ENCODE peak calls at places on chromosomes 16 and 17, in four cellular contexts. One of them, this sample, is unnamed. For H3K9me3, the result is how much of the 10 kb centered on the place peaks cover.

GRCh38 chr16:11134722-11135121 is 121.3 kb downstream of the SOCS1 start:
- DNase-seq in body of pancreas: no peak
- DNase-seq in heart right ventricle: no peak
- DNase-seq in BE2C: no peak
- DNase-seq in this sample: no peak

GRCh38 chr17:52106638-52107261 is 51.8 kb downstream of the CA10 start:
- DNase-seq in body of pancreas: peak
- DNase-seq in heart right ventricle: peak
- DNase-seq in BE2C: peak
- DNase-seq in this sample: no peak

GRCh38 chr16:24036614-24037013 is 200.8 kb downstream of the PRKCB start:
- DNase-seq in body of pancreas: peak
- DNase-seq in heart right ventricle: peak
- DNase-seq in BE2C: peak
- DNase-seq in this sample: no peak

GRCh38 chr17:266701-267656 is 85.5 kb upstream of the DOC2B start:
- DNase-seq in BE2C: no peak
- DNase-seq in heart right ventricle: peak
- DNase-seq in body of pancreas: peak
- DNase-seq in this sample: peak

GRCh38 chr16:10597184-10597583 is 16.8 kb upstream of the EMP2 start:
- DNase-seq in BE2C: no peak
- DNase-seq in heart right ventricle: no peak
- DNase-seq in body of pancreas: no peak
- DNase-seq in this sample: no peak

GRCh38 chr16:50267651-50268050 is 1.3 kb downstream of the ADCY7 start:
- DNase-seq in heart right ventricle: no peak
- DNase-seq in body of pancreas: no peak
- DNase-seq in BE2C: peak
- DNase-seq in this sample: no peak

GRCh38 chr17:2837147-2837561 is 40.9 kb downstream of the RAP1GAP2 start:
- DNase-seq in heart right ventricle: no peak
- DNase-seq in BE2C: no peak
- DNase-seq in body of pancreas: no peak
- DNase-seq in this sample: no peak

GRCh38 chr16:31182391-31182790 is 2.5 kb downstream of the FUS start:
- DNase-seq in body of pancreas: no peak
- DNase-seq in heart right ventricle: no peak
- DNase-seq in BE2C: no peak
- DNase-seq in this sample: no peak

GRCh38 chr17:58525239-58525638 is 10.8 kb upstream of the MTMR4 start:
- DNase-seq in heart right ventricle: peak
- DNase-seq in body of pancreas: peak
- DNase-seq in BE2C: no peak
- DNase-seq in this sample: peak

GRCh38 chr16:67761924-67762323 is 42.8 kb upstream of the GFOD2 start:
- DNase-seq in body of pancreas: no peak
- DNase-seq in BE2C: no peak
- DNase-seq in heart right ventricle: no peak
- DNase-seq in this sample: no peak

GRCh38 chr17:80166446-80166845 is 3.4 kb upstream of the CARD14 start:
- DNase-seq in body of pancreas: no peak
- DNase-seq in BE2C: no peak
- DNase-seq in heart right ventricle: no peak
- DNase-seq in this sample: no peak

GRCh38 chr17:40190197-40191021 is 13.1 kb downstream of the RAPGEFL1 start:
- DNase-seq in heart right ventricle: no peak
- DNase-seq in body of pancreas: no peak
- DNase-seq in BE2C: peak
- DNase-seq in this sample: no peak

GRCh38 chr17:76262732-76263344 is 2.3 kb upstream of the UBALD2 start:
- DNase-seq in BE2C: no peak
- DNase-seq in body of pancreas: peak
- DNase-seq in heart right ventricle: no peak
- DNase-seq in this sample: no peak

GRCh38 chr16:85729907-85730465 is 20.9 kb downstream of the C16orf74 start:
- DNase-seq in body of pancreas: no peak
- DNase-seq in BE2C: no peak
- DNase-seq in heart right ventricle: no peak
- DNase-seq in this sample: no peak

GRCh38 chr16:46862555-46863447 is 21.4 kb upstream of the GPT2 start:
- DNase-seq in body of pancreas: no peak
- DNase-seq in heart right ventricle: no peak
- DNase-seq in BE2C: no peak
- DNase-seq in this sample: no peak

GRCh38 chr16:86563489-86564345 is 2.9 kb upstream of the FOXC2 start:
- DNase-seq in BE2C: peak
- DNase-seq in heart right ventricle: peak
- DNase-seq in body of pancreas: peak
- DNase-seq in this sample: peak

GRCh38 chr17:45718791-45719190 is 65.3 kb upstream of the CRHR1 start:
- DNase-seq in heart right ventricle: no peak
- DNase-seq in body of pancreas: no peak
- DNase-seq in BE2C: no peak
- DNase-seq in this sample: no peak

GRCh38 chr16:50500171-50500874 is 47.9 kb upstream of the NKD1 start:
- DNase-seq in heart right ventricle: no peak
- DNase-seq in body of pancreas: no peak
- DNase-seq in BE2C: no peak
- DNase-seq in this sample: no peak

GRCh38 chr16:72241930-72242329 is 70.0 kb upstream of the PMFBP1 start:
- DNase-seq in body of pancreas: peak
- DNase-seq in BE2C: peak
- DNase-seq in heart right ventricle: no peak
- DNase-seq in this sample: no peak

GRCh38 chr16:10168258-10168657 is 14.0 kb downstream of the GRIN2A start:
- DNase-seq in body of pancreas: no peak
- DNase-seq in BE2C: no peak
- DNase-seq in heart right ventricle: no peak
- DNase-seq in this sample: no peak

GRCh38 chr17:44736551-44737240 is 22.1 kb upstream of the ADAM11 start:
- DNase-seq in body of pancreas: no peak
- DNase-seq in BE2C: no peak
- DNase-seq in heart right ventricle: no peak
- DNase-seq in this sample: no peak

GRCh38 chr17:62592305-62593099 is 35.0 kb upstream of the MRC2 start:
- DNase-seq in body of pancreas: no peak
- DNase-seq in BE2C: no peak
- DNase-seq in heart right ventricle: no peak
- DNase-seq in this sample: no peak

GRCh38 chr16:9644258-9644657 is 538.0 kb downstream of the GRIN2A start:
- DNase-seq in heart right ventricle: no peak
- DNase-seq in BE2C: no peak
- DNase-seq in body of pancreas: no peak
- DNase-seq in this sample: no peak

GRCh38 chr16:29915590-29916247 is 10.3 kb downstream of the KCTD13 start:
- DNase-seq in BE2C: no peak
- DNase-seq in heart right ventricle: no peak
- DNase-seq in body of pancreas: no peak
- DNase-seq in this sample: no peak

GRCh38 chr17:77700165-77700881 is 258.2 kb upstream of the TNRC6C start:
- DNase-seq in body of pancreas: no peak
- DNase-seq in heart right ventricle: no peak
- DNase-seq in BE2C: no peak
- DNase-seq in this sample: no peak

GRCh38 chr17:34312080-34312479 is 7.2 kb upstream of the CCL8 start:
- DNase-seq in heart right ventricle: no peak
- DNase-seq in BE2C: no peak
- DNase-seq in body of pancreas: no peak
- DNase-seq in this sample: no peak

GRCh38 chr17:70187383-70187782 is 18.1 kb downstream of the KCNJ2 start:
- DNase-seq in heart right ventricle: no peak
- DNase-seq in BE2C: no peak
- DNase-seq in body of pancreas: no peak
- DNase-seq in this sample: no peak

GRCh38 chr16:55478827-55479559 is at the start of gene MMP2:
- DNase-seq in body of pancreas: no peak
- DNase-seq in heart right ventricle: peak
- DNase-seq in BE2C: peak
- DNase-seq in this sample: peak

GRCh38 chr16:89732142-89732917 is 11.0 kb downstream of the ZNF276 start:
- DNase-seq in BE2C: no peak
- DNase-seq in body of pancreas: no peak
- DNase-seq in heart right ventricle: no peak
- DNase-seq in this sample: no peak

GRCh38 chr17:2594657-2595085 is 1.2 kb downstream of the PAFAH1B1 start:
- DNase-seq in BE2C: no peak
- DNase-seq in heart right ventricle: no peak
- DNase-seq in body of pancreas: no peak
- DNase-seq in this sample: no peak

GRCh38 chr17:7249830-7250229 is 1.7 kb downstream of the CTDNEP1 start:
- DNase-seq in BE2C: no peak
- DNase-seq in heart right ventricle: no peak
- DNase-seq in body of pancreas: no peak
- DNase-seq in this sample: no peak

GRCh38 chr17:15955793-15956541 is 11.0 kb downstream of the ADORA2B start:
- DNase-seq in heart right ventricle: no peak
- DNase-seq in BE2C: no peak
- DNase-seq in body of pancreas: no peak
- DNase-seq in this sample: no peak

GRCh38 chr16:89409161-89409711 is 81.1 kb downstream of the ANKRD11 start:
- DNase-seq in BE2C: no peak
- DNase-seq in body of pancreas: no peak
- DNase-seq in heart right ventricle: no peak
- DNase-seq in this sample: no peak

GRCh38 chr17:77681820-77682219 is 276.7 kb upstream of the TNRC6C start:
- DNase-seq in BE2C: peak
- DNase-seq in heart right ventricle: peak
- DNase-seq in body of pancreas: peak
- DNase-seq in this sample: peak

GRCh38 chr17:44872131-44872768 is 24.6 kb downstream of the HIGD1B start:
- DNase-seq in BE2C: no peak
- DNase-seq in heart right ventricle: peak
- DNase-seq in body of pancreas: no peak
- DNase-seq in this sample: peak

GRCh38 chr17:57953703-57954420 is 1.4 kb downstream of the CUEDC1 start:
- DNase-seq in body of pancreas: no peak
- DNase-seq in BE2C: no peak
- DNase-seq in heart right ventricle: no peak
- DNase-seq in this sample: peak

GRCh38 chr17:30570191-30570590 is 93.0 kb downstream of the GOSR1 start:
- DNase-seq in body of pancreas: no peak
- DNase-seq in heart right ventricle: no peak
- DNase-seq in BE2C: no peak
- DNase-seq in this sample: no peak

GRCh38 chr17:80036715-80037477 is 454 bp downstream of the CCDC40 start:
- DNase-seq in BE2C: peak
- DNase-seq in heart right ventricle: peak
- DNase-seq in body of pancreas: peak
- DNase-seq in this sample: no peak

GRCh38 chr17:43832976-43833829 is at the start of gene MPP3:
- DNase-seq in body of pancreas: peak
- DNase-seq in BE2C: peak
- DNase-seq in heart right ventricle: peak
- DNase-seq in this sample: peak

GRCh38 chr17:81394831-81395599 is at the start of gene BAHCC1:
- DNase-seq in BE2C: peak
- DNase-seq in body of pancreas: peak
- DNase-seq in heart right ventricle: peak
- DNase-seq in this sample: peak

GRCh38 chr17:81394377-81394747 is 895 bp upstream of the BAHCC1 start:
- DNase-seq in BE2C: no peak
- DNase-seq in body of pancreas: no peak
- DNase-seq in heart right ventricle: no peak
- DNase-seq in this sample: no peak

GRCh38 chr17:81392909-81393654 is 2.2 kb upstream of the BAHCC1 start:
- DNase-seq in BE2C: peak
- DNase-seq in heart right ventricle: no peak
- DNase-seq in body of pancreas: no peak
- DNase-seq in this sample: peak

GRCh38 chr17:81391964-81392908 is 3.0 kb upstream of the BAHCC1 start:
- DNase-seq in heart right ventricle: no peak
- DNase-seq in body of pancreas: no peak
- DNase-seq in BE2C: no peak
- DNase-seq in this sample: peak

DNA sequence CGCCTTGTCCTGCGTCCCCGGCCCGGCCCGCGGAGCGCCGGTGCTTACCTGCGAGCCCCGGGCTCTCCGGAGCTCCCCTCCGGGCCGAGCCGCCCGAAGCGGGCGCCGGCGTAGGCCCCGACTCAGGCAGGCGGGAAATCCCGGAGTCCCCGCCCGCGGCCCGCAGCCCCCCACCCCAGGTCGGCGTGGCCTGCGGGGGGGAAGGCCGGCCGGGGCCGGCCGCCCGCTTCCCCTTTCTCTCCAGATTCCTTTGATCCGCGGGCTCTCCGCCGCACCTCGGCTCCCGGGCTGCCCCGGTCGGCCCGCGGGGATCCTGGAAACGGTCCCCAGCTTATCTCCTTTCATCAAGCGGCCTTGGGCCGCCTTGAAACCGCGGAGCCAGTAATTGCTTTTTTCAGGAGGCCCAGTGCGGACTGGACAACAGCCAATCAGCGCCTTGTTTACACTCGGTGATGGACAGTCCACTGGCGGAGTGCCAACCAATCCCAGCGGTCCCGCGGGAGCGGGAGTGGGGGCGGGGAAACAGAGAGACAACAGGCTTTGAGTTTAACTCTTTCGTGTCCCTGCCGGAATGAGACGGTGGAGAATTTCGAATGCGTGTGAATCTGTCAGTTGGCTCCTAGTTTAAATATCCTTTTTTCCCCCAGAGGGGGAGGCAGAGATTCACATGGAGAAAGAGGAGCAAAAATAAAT is 1.4 kb upstream of the BAHCC1 start:
- DNase-seq in heart right ventricle: peak
- DNase-seq in body of pancreas: peak
- DNase-seq in BE2C: peak
- DNase-seq in this sample: peak
- TF ChIP-seq CTCF in heart right ventricle: peak
- TF ChIP-seq CTCF in body of pancreas: no peak
- TF ChIP-seq CTCF in BE2C: peak
- TF ChIP-seq CTCF in this sample: no peak

GRCh38 chr16:35198223-35199199 is 1739.1 kb downstream of the TP53TG3F start:
- DNase-seq in BE2C: no peak
- DNase-seq in body of pancreas: no peak
- DNase-seq in heart right ventricle: no peak
- DNase-seq in this sample: no peak
- H3K9me3 ChIP-seq in BE2C: under half
- H3K9me3 ChIP-seq in body of pancreas: under half
- H3K9me3 ChIP-seq in heart right ventricle: under half
- H3K9me3 ChIP-seq in this sample: under half

GRCh38 chr16:2019500-2019899 is at the start of gene NPW:
- DNase-seq in BE2C: peak
- DNase-seq in heart right ventricle: no peak
- DNase-seq in body of pancreas: no peak
- DNase-seq in this sample: no peak
- H3K4me3 ChIP-seq in BE2C: no peak
- H3K4me3 ChIP-seq in heart right ventricle: no peak
- H3K4me3 ChIP-seq in body of pancreas: no peak
- H3K4me3 ChIP-seq in this sample: peak

DNA sequence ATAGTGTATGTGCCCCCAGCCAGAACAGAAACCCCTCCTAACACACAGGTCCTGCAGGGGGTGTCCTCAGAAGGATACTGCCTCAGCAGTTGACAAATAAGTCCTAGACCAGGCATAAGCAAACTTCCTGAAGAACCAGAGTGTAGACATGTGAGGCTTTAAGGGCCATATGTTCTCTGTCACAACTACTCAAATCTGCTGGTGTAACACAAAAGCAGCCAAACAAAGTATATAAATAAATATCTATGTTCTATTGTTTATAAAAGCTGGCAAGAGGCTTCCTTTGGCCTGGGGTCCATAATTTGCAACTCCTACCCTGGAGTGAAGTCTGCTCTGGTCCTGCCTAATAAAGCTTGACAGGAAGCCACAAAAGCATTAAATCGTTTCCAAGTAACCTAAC is 9.9 kb downstream of the FAM83G start:
- DNase-seq in body of pancreas: no peak
- DNase-seq in heart right ventricle: no peak
- DNase-seq in BE2C: no peak
- DNase-seq in this sample: no peak
- TF ChIP-seq CTCF in body of pancreas: no peak
- TF ChIP-seq CTCF in heart right ventricle: no peak
- TF ChIP-seq CTCF in BE2C: no peak
- TF ChIP-seq CTCF in this sample: no peak